ENCODE peak calls at places on chromosomes 11 and 22, in six cellular contexts. B is OCI-LY7, H is cardiac muscle cell, D is esophagus squamous epithelium, K is fibroblast of lung, M is breast epithelium. N is an unnamed sample.

GRCh38 chr22:24954114-24954463 is 1.6 kb downstream of the KIAA1671 start:
- DNase-seq in B (no peak), H (no peak), D (no peak), K (no peak), M (no peak), N (no peak)

GRCh38 chr11:1732421-1733008 is 17.9 kb downstream of the IFITM10 start:
- DNase-seq in B (no peak), H (no peak), D (no peak), K (no peak), M (no peak), N (no peak)

GRCh38 chr11:44351006-44351660 is 41.2 kb upstream of the ALX4 start:
- DNase-seq in B (peak), H (no peak), D (no peak), K (no peak), M (no peak), N (no peak)

GRCh38 chr11:15158351-15159015 is 43.8 kb downstream of the INSC start:
- DNase-seq in B (no peak), H (no peak), D (no peak), K (peak), M (no peak), N (no peak)

GRCh38 chr11:1642288-1643145 is 12.9 kb downstream of the KRTAP5-5 start:
- DNase-seq in B (no peak), H (no peak), D (no peak), K (no peak), M (no peak), N (no peak)

GRCh38 chr22:33255781-33256180 is 197.6 kb upstream of the SYN3 start:
- DNase-seq in B (peak), H (no peak), D (no peak), K (no peak), M (no peak), N (no peak)

GRCh38 chr11:34345012-34345804 is 12.6 kb downstream of the ABTB2 start:
- DNase-seq in B (no peak), H (no peak), D (no peak), K (peak), M (no peak), N (no peak)

GRCh38 chr22:25069426-25069757 is 116.9 kb downstream of the KIAA1671 start:
- DNase-seq in B (no peak), H (no peak), D (no peak), K (no peak), M (no peak), N (no peak)

GRCh38 chr22:16959345-16959930 is 48.6 kb downstream of the GAB4 start:
- DNase-seq in B (no peak), H (no peak), D (no peak), K (no peak), M (no peak), N (no peak)

GRCh38 chr11:1234771-1235614 is 12.1 kb downstream of the MUC5B start:
- DNase-seq in B (no peak), H (no peak), D (no peak), K (no peak), M (no peak), N (peak)

GRCh38 chr22:41458161-41458728 is 10.2 kb downstream of the PHF5A start:
- DNase-seq in B (no peak), H (no peak), D (no peak), K (no peak), M (no peak), N (no peak)

GRCh38 chr11:17744151-17744940 is 9.8 kb downstream of the KCNC1 start:
- DNase-seq in B (no peak), H (no peak), D (no peak), K (peak), M (no peak), N (peak)

GRCh38 chr11:1296287-1296686 is 13.1 kb downstream of the TOLLIP start:
- DNase-seq in B (no peak), H (no peak), D (no peak), K (no peak), M (no peak), N (peak)

GRCh38 chr11:130721736-130722135 is 194.5 kb downstream of the SNX19 start:
- DNase-seq in B (no peak), H (no peak), D (no peak), K (peak), M (no peak), N (no peak)

GRCh38 chr11:45881708-45882368 is 3.6 kb upstream of the MAPK8IP1 start:
- DNase-seq in B (no peak), H (no peak), D (no peak), K (no peak), M (peak), N (no peak)

GRCh38 chr11:126701555-126701897 is 299.0 kb downstream of the KIRREL3 start:
- DNase-seq in B (no peak), H (no peak), D (no peak), K (no peak), M (no peak), N (no peak)

GRCh38 chr11:3834349-3835099 is 6.2 kb downstream of the RHOG start:
- DNase-seq in B (peak), H (no peak), D (no peak), K (no peak), M (no peak), N (peak)

GRCh38 chr22:49997221-49997599 is 15.4 kb downstream of the IL17REL start:
- DNase-seq in B (no peak), H (no peak), D (no peak), K (no peak), M (no peak), N (peak)

GRCh38 chr11:33687733-33688479 is 12.7 kb downstream of the C11orf91 start:
- DNase-seq in B (peak), H (peak), D (no peak), K (peak), M (no peak), N (no peak)

GRCh38 chr11:7672960-7673723 is at the start of gene CYB5R2:
- DNase-seq in B (no peak), H (peak), D (no peak), K (peak), M (peak), N (peak)

GRCh38 chr11:109739374-109739773 is 317.4 kb downstream of the C11orf87 start:
- DNase-seq in B (no peak), H (no peak), D (no peak), K (no peak), M (no peak), N (no peak)

GRCh38 chr11:128621491-128622136 is 34.3 kb upstream of the ETS1 start:
- DNase-seq in B (no peak), H (no peak), D (no peak), K (peak), M (no peak), N (no peak)

GRCh38 chr11:118274184-118274583 is 10.1 kb upstream of the MPZL2 start:
- DNase-seq in B (no peak), H (no peak), D (no peak), K (no peak), M (no peak), N (no peak)
- H3K27ac ChIP-seq in B (no peak), H (no peak), D (peak), K (no peak), M (peak), N (peak)

DNA sequence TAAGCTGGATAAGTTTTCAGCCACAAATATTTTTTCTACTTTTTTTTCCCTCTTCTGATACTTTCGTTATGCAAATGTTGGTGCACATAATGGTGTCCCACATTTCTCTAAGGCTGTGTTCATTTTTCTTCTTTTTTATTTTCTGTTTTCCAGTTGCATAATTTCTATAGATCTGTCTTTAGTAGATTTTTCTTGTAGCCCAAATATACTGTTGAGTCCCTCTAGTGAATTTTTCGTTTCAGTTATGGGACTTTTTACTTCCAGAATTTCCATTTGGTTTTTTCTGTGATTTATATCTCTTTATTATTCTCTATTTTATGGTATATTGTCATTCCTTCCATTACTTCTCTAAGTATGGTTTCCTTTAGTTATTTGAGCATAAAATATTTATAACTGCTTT is 72.0 kb downstream of the SWAP70 start:
- DNase-seq in B (no peak), H (no peak), D (no peak), K (no peak), M (no peak), N (no peak)
- H3K27ac ChIP-seq in B (peak), H (no peak), D (no peak), K (no peak), M (no peak), N (no peak)

GRCh38 chr11:123217897-123218296 is 22.8 kb upstream of the CLMP start:
- DNase-seq in B (no peak), H (no peak), D (no peak), K (no peak), M (no peak), N (no peak)
- H3K27ac ChIP-seq in B (no peak), H (no peak), D (no peak), K (no peak), M (no peak), N (no peak)

DNA sequence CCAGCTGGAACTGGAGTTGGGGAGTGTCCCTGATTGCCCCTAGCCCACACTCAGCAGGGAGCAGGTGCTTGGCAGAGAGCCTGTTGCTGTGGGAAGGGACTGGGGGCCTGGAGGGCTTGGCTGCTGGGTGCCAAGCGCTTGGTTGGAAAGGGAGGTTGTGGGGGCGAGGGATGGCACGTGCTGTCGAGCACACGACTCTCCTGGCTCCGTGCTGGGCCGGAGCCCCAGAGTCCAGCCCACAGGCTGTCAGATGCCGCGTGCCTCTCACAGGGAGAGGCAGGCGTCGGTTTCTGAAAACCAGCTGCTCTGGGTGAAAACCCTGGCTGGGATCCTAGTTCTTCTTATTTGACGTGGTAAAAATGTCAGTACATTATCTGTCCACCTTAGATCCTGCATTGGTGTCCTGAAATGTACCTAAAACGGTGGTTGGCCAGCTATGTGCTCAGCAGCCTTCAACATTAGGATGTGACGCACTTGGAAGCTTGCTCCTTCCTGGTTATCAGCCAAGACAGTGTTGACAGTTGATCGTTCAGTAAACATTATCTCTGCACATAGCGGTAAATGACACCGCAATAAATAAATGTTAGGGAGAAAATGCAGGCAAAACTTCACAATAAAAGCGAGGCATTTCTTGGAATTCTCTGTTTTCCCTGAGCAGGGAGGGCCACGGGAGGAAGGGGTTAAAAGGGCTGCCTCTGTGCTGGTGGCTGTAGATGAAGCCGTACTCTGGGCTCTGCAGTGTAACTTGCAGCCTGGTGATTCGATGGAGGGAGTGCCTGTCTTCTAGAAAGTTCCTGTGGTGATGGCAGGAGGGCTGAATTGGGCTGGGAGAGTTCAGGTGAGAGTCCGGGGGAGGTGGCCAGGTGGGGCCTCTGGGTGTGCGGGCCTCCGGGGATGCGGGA is 29.2 kb downstream of the GRAMD4 start:
- DNase-seq in B (no peak), H (peak), D (no peak), K (peak), M (no peak), N (no peak)
- H3K27ac ChIP-seq in B (no peak), H (peak), D (peak), K (peak), M (peak), N (no peak)

DNA sequence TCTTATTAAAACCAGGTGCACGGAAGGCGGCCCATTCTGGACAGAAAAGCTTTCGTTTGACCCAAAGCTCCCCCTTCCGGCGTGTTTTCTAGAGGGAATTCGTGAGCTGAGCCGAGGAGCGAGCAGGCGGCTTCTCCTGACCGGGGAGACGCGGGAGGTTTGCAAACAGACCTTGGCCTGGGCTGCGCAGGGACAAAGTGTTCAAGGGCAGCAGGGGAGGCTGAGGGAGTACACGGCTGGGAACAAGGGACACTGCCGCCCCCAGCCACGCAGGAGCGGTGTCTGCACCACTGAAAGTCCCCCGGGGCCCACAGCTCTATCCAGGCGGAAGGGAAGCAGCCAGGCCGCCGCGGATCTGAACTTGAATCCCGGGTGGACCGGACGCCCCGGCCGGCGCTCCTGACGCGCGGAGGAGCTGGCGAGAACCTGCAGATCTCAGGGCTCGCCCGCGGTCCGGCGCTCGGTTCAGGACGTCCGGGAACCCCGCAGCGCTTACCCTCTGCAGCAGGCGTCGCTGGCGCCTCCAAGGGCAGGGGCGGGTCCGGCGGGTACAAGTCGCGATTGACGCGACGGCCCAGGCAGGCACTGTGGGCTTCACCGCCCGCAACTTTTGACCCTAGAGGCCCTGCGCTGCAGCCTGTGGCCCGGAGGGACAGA is 101.9 kb downstream of the WT1 start:
- DNase-seq in B (no peak), H (peak), D (no peak), K (peak), M (peak), N (peak)
- H3K27ac ChIP-seq in B (no peak), H (no peak), D (no peak), K (no peak), M (no peak), N (no peak)

GRCh38 chr22:39939830-39940229 is 20.4 kb upstream of the TMA7B start:
- DNase-seq in B (no peak), H (no peak), D (no peak), K (no peak), M (no peak), N (no peak)
- H3K27ac ChIP-seq in B (no peak), H (no peak), D (no peak), K (no peak), M (no peak), N (no peak)

GRCh38 chr11:13101836-13102574 is 92.9 kb downstream of the RASSF10 start:
- DNase-seq in B (no peak), H (no peak), D (no peak), K (no peak), M (no peak), N (no peak)

GRCh38 chr11:13098890-13099289 is 89.8 kb downstream of the RASSF10 start:
- DNase-seq in B (no peak), H (no peak), D (no peak), K (no peak), M (no peak), N (no peak)

GRCh38 chr11:13102575-13102840 is 93.4 kb downstream of the RASSF10 start:
- DNase-seq in B (no peak), H (no peak), D (no peak), K (no peak), M (no peak), N (no peak)

GRCh38 chr11:13094930-13095687 is 86.0 kb downstream of the RASSF10 start:
- DNase-seq in B (no peak), H (no peak), D (no peak), K (no peak), M (no peak), N (no peak)

DNA sequence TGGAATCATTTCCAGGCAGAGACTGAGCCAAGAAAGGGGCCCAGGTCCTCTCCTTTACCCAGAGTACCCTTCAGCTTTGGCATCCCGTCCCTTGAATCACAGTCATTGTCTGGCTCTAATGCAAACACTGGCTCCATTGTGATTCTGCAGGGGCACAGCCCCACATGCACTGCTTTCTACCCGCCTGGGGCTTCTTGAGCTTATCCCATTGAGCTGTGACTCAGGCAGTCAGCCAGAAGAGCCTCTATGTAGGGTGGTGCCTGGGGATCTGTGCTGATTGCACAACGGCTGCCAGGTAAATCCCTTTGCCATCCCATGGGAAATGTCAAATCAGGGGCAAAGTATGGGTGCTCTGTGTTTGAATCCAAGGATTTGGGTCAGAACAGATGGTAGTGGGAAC is 89.0 kb downstream of the RASSF10 start:
- DNase-seq in B (no peak), H (no peak), D (no peak), K (no peak), M (peak), N (peak)
- H3K27ac ChIP-seq in B (no peak), H (no peak), D (no peak), K (no peak), M (peak), N (no peak)